ENCODE peak calls at places on chromosomes 11 and 22, in eight cellular contexts. Q, A, H, T, D, Y, K and M are unnamed samples.

GRCh38 chr11:66126808-66127555 is 56.9 kb downstream of the PACS1 start:
- DNase-seq in Q (peak; percentile 68), A (peak; percentile 67), H (no peak), T (peak; percentile 32), D (peak; percentile 68), Y (peak; percentile 56), K (no peak), M (peak; percentile 80)

GRCh38 chr22:35661377-35661937 is 13.2 kb downstream of the APOL6 start:
- DNase-seq in Q (no peak), A (no peak), H (no peak), T (no peak), D (no peak), Y (no peak), K (no peak), M (no peak)

GRCh38 chr11:34869425-34869824 is 46.8 kb downstream of the APIP start:
- DNase-seq in Q (peak; percentile 71), A (no peak), H (no peak), T (no peak), D (no peak), Y (no peak), K (no peak), M (no peak)

GRCh38 chr11:75369846-75370245 is 18.4 kb upstream of the ARRB1 start:
- DNase-seq in Q (no peak), A (no peak), H (no peak), T (no peak), D (no peak), Y (peak; percentile 58), K (no peak), M (no peak)

GRCh38 chr11:69010964-69011623 is 2.0 kb downstream of the MRGPRF start:
- DNase-seq in Q (peak; percentile 74), A (peak; percentile 58), H (peak; percentile 47), T (peak; percentile 77), D (peak; percentile 81), Y (peak; percentile 81), K (no peak), M (no peak)

GRCh38 chr11:102426000-102426399 is 26.6 kb downstream of the TMEM123 start:
- DNase-seq in Q (no peak), A (no peak), H (no peak), T (no peak), D (no peak), Y (no peak), K (no peak), M (no peak)

GRCh38 chr11:113106507-113106906 is 145.3 kb downstream of the NCAM1 start:
- DNase-seq in Q (no peak), A (no peak), H (no peak), T (no peak), D (no peak), Y (no peak), K (no peak), M (no peak)

GRCh38 chr22:35375031-35375430 is 5.9 kb upstream of the HMOX1 start:
- DNase-seq in Q (no peak), A (no peak), H (no peak), T (no peak), D (no peak), Y (no peak), K (no peak), M (no peak)

GRCh38 chr11:103234974-103235373 is 125.7 kb downstream of the DYNC2H1 start:
- DNase-seq in Q (peak; percentile 8), A (no peak), H (no peak), T (no peak), D (no peak), Y (no peak), K (no peak), M (no peak)

GRCh38 chr11:34644669-34645406 is 23.9 kb downstream of the EHF start:
- DNase-seq in Q (peak; percentile 18), A (no peak), H (no peak), T (no peak), D (no peak), Y (no peak), K (no peak), M (no peak)

GRCh38 chr22:19871845-19872778 is 17.4 kb upstream of the GNB1L start:
- DNase-seq in Q (no peak), A (no peak), H (no peak), T (peak; percentile 17), D (peak; percentile 50), Y (no peak), K (no peak), M (no peak)

GRCh38 chr11:57324886-57325734 is at the start of gene TNKS1BP1:
- DNase-seq in Q (peak; percentile 99), A (peak; percentile 98), H (peak; percentile 86), T (peak; percentile 98), D (peak; percentile 98), Y (peak; percentile 98), K (peak; percentile 94), M (peak; percentile 92)

GRCh38 chr11:20201231-20201630 is 41.0 kb upstream of the DBX1 start:
- DNase-seq in Q (no peak), A (no peak), H (no peak), T (no peak), D (no peak), Y (no peak), K (no peak), M (no peak)

DNA sequence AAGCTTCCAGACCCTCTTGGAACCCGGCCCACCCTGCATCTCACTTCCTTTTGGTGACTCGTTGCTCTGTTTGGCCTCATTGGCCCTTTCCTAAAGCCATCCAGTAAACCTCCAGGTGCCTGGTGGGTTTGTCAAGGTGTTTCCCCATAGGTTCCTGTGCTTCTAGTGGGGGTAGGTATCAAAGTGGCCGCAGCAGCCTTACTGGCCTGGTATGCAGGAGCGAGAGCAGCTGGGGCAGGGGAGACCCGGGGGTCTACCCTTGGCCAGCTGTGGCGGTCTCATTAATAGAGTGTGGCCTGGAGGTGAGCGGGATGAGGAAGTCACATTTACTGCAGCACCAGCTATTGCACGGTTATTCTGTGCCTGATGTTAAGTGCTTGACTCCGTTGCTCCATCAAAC is 4.1 kb downstream of the APOA4 start:
- DNase-seq in Q (no peak), A (no peak), H (no peak), T (no peak), D (no peak), Y (no peak), K (no peak), M (no peak)
- H3K4me1 ChIP-seq in Q (no peaks in the 10 kb centered on the region), A (no peaks in the 10 kb centered on the region), H (no peaks in the 10 kb centered on the region), T (no peaks in the 10 kb centered on the region), D (no peaks in the 10 kb centered on the region), Y (no peaks in the 10 kb centered on the region), K (no peaks in the 10 kb centered on the region), M (no peaks in the 10 kb centered on the region)

DNA sequence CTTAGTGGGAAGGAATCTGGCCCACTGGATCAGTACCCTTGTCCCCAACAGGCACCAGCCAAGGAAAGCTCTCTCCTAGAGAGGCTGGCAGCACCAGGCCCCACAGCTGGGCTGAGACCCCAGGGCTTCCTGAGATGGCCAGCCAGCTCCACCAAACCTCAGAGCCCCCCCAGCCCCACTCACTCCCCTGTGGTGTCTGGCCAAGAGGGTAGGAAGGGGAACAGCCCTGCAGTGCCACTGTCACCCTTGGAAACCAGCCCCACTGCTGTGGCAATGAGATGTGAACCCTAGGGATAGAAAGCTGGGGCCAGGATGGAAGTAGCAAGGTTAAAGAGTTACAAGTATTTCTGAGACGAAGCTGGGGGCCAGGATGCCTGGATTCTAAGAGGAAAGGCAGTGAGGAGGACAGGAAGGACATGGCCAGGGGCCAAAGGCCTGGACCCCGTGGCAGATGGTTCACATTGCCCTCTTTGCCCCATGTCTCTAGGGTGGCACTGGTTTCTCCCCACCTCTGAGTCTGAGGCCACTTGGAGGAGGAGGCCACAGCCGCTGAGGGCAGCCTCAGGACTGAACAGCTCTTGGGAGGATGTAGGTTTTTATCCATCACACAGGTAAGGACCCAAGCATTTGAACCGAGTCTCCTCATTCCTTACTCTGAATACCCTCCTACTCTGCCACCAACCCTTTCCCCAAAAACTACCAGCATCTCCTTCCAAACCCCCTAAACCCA is 28.8 kb downstream of the NRXN2 start:
- DNase-seq in Q (no peak), A (no peak), H (no peak), T (no peak), D (peak; percentile 35), Y (no peak), K (no peak), M (no peak)
- H3K27ac ChIP-seq in Q (no peak overlapping the region), A (no peak overlapping the region), H (no peak overlapping the region), T (no peak overlapping the region), D (no peak overlapping the region), Y (no peak overlapping the region), K (no peak overlapping the region), M (no peak overlapping the region)

GRCh38 chr11:121461843-121462242 is 9.1 kb upstream of the SORL1-AS1 start:
- DNase-seq in Q (no peak), A (no peak), H (no peak), T (no peak), D (no peak), Y (no peak), K (no peak), M (no peak)
- H3K4me1 ChIP-seq in Q (peaks cover 16% of the 10 kb centered on the region), A (peaks cover 3% of the 10 kb centered on the region), H (peaks cover 47% of the 10 kb centered on the region), T (peaks cover 3% of the 10 kb centered on the region), D (peaks cover 31% of the 10 kb centered on the region), Y (peaks cover 49% of the 10 kb centered on the region), K (peaks cover 30% of the 10 kb centered on the region), M (peaks cover 99% of the 10 kb centered on the region)

DNA sequence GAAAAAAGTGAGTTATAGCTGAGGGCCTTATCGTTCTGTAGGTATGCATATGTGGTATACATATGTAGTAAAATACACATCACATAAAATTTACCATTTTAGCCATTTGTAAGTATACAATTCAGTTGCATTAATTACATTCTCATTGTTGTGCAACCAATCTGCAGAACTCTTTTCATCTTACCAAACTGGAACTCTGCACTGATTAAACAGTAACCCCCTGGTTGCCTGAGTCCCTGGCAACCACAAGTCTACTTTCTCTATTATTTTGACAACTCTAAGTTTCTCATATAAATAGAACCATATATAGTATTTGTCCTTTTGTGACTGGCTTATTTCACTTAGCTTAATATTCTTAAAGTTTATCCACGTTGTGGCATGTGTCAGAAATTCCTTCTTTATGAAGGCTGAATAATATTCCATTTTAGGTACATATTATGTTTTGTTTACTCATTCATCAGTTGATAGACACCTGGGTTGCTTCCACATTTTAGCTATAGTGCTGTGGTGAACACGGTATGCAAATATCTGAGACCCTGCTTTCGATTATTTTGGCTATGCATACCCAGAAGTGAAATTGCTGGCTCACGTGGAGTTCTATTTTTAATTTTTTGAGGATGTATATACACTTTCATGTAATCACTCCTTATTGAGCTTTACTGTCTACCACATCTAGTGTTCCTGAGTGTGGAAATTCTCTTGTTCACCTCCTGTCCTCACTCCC is 1.6 kb upstream of the DDX10 start:
- DNase-seq in Q (no peak), A (no peak), H (no peak), T (no peak), D (no peak), Y (no peak), K (no peak), M (no peak)
- H3K27ac ChIP-seq in Q (no peak overlapping the region), A (no peak overlapping the region), H (no peak overlapping the region), T (no peak overlapping the region), D (no peak overlapping the region), Y (no peak overlapping the region), K (no peak overlapping the region), M (no peak overlapping the region)

GRCh38 chr11:78347956-78348355 is 69.7 kb downstream of the GAB2 start:
- DNase-seq in Q (no peak), A (no peak), H (no peak), T (no peak), D (no peak), Y (no peak), K (no peak), M (no peak)
- H3K4me1 ChIP-seq in Q (peaks cover 7% of the 10 kb centered on the region), A (peaks cover 10% of the 10 kb centered on the region), H (no peaks in the 10 kb centered on the region), T (peaks cover 5% of the 10 kb centered on the region), D (peaks cover 39% of the 10 kb centered on the region), Y (peaks cover 42% of the 10 kb centered on the region), K (peaks cover 18% of the 10 kb centered on the region), M (no peaks in the 10 kb centered on the region)